ENCODE peak calls at places on chromosomes 12 and 14, in four cellular contexts. One of them, this sample, is unnamed.

GRCh38 chr14:34461334-34462131 is 507 bp downstream of the SPTSSA start:
- DNase-seq in fibroblast of lung: peak; percentile 47
- DNase-seq in CD8-positive, alpha-beta T cell: no peak
- DNase-seq in pancreas: peak; percentile 69
- DNase-seq in this sample: peak; percentile 49

GRCh38 chr14:66998013-66998412 is 191.2 kb upstream of the GARIN2 start:
- DNase-seq in fibroblast of lung: no peak
- DNase-seq in CD8-positive, alpha-beta T cell: no peak
- DNase-seq in pancreas: no peak
- DNase-seq in this sample: no peak

GRCh38 chr12:5262885-5263284 is 169.0 kb upstream of the NTF3 start:
- DNase-seq in fibroblast of lung: peak; percentile 56
- DNase-seq in CD8-positive, alpha-beta T cell: no peak
- DNase-seq in pancreas: no peak
- DNase-seq in this sample: no peak

GRCh38 chr12:110039085-110039807 is 9.1 kb downstream of the C12orf76 start:
- DNase-seq in fibroblast of lung: peak; percentile 95
- DNase-seq in CD8-positive, alpha-beta T cell: no peak
- DNase-seq in pancreas: no peak
- DNase-seq in this sample: peak; percentile 11

GRCh38 chr14:50366589-50366988 is 30.1 kb downstream of the CDKL1 start:
- DNase-seq in fibroblast of lung: no peak
- DNase-seq in CD8-positive, alpha-beta T cell: no peak
- DNase-seq in pancreas: no peak
- DNase-seq in this sample: no peak

GRCh38 chr12:132535046-132535445 is 45.1 kb downstream of the FBRSL1 start:
- DNase-seq in fibroblast of lung: no peak
- DNase-seq in CD8-positive, alpha-beta T cell: no peak
- DNase-seq in pancreas: no peak
- DNase-seq in this sample: no peak

GRCh38 chr12:82841379-82841778 is 154.7 kb downstream of the TMTC2 start:
- DNase-seq in fibroblast of lung: no peak
- DNase-seq in CD8-positive, alpha-beta T cell: no peak
- DNase-seq in pancreas: no peak
- DNase-seq in this sample: no peak

GRCh38 chr14:91413547-91414474 is 3.8 kb downstream of the CCDC88C start:
- DNase-seq in fibroblast of lung: no peak
- DNase-seq in CD8-positive, alpha-beta T cell: peak; percentile 37
- DNase-seq in pancreas: peak; percentile 95
- DNase-seq in this sample: no peak

GRCh38 chr14:22753586-22753985 is 12.9 kb upstream of the OXA1L start:
- DNase-seq in fibroblast of lung: no peak
- DNase-seq in CD8-positive, alpha-beta T cell: no peak
- DNase-seq in pancreas: no peak
- DNase-seq in this sample: peak; percentile 33

GRCh38 chr12:103855036-103855712 is 14.1 kb upstream of the NT5DC3 start:
- DNase-seq in fibroblast of lung: peak; percentile 95
- DNase-seq in CD8-positive, alpha-beta T cell: no peak
- DNase-seq in pancreas: no peak
- DNase-seq in this sample: no peak

GRCh38 chr12:32102234-32102633 is 4.4 kb upstream of the BICD1 start:
- DNase-seq in fibroblast of lung: peak; percentile 36
- DNase-seq in CD8-positive, alpha-beta T cell: no peak
- DNase-seq in pancreas: no peak
- DNase-seq in this sample: peak; percentile 79

GRCh38 chr14:46574236-46574970 is 77.2 kb downstream of the RPL10L start:
- DNase-seq in fibroblast of lung: peak; percentile 78
- DNase-seq in CD8-positive, alpha-beta T cell: no peak
- DNase-seq in pancreas: no peak
- DNase-seq in this sample: peak; percentile 53

GRCh38 chr14:102182190-102182589 is 42.5 kb downstream of the WDR20 start:
- DNase-seq in fibroblast of lung: peak; percentile 79
- DNase-seq in CD8-positive, alpha-beta T cell: no peak
- DNase-seq in pancreas: no peak
- DNase-seq in this sample: peak; percentile 62

GRCh38 chr12:106296179-106296877 is 6.2 kb upstream of the TCP11L2 start:
- DNase-seq in fibroblast of lung: peak; percentile 81
- DNase-seq in CD8-positive, alpha-beta T cell: no peak
- DNase-seq in pancreas: no peak
- DNase-seq in this sample: no peak

GRCh38 chr12:94689646-94690036 is 39.3 kb upstream of the TMCC3 start:
- DNase-seq in fibroblast of lung: no peak
- DNase-seq in CD8-positive, alpha-beta T cell: no peak
- DNase-seq in pancreas: no peak
- DNase-seq in this sample: no peak

GRCh38 chr14:34826661-34827060 is 48.5 kb downstream of the BAZ1A start:
- DNase-seq in fibroblast of lung: peak; percentile 31
- DNase-seq in CD8-positive, alpha-beta T cell: no peak
- DNase-seq in pancreas: no peak
- DNase-seq in this sample: no peak

GRCh38 chr12:120234643-120235368 is 30.7 kb downstream of the PXN start:
- DNase-seq in fibroblast of lung: peak; percentile 98
- DNase-seq in CD8-positive, alpha-beta T cell: no peak
- DNase-seq in pancreas: peak; percentile 89
- DNase-seq in this sample: peak; percentile 88

GRCh38 chr12:111121840-111122239 is 201.5 kb upstream of the MYL2 start:
- DNase-seq in fibroblast of lung: no peak
- DNase-seq in CD8-positive, alpha-beta T cell: no peak
- DNase-seq in pancreas: no peak
- DNase-seq in this sample: peak; percentile 54

GRCh38 chr12:57983150-57983857 is 41.9 kb downstream of the ATP23 start:
- DNase-seq in fibroblast of lung: peak; percentile 46
- DNase-seq in CD8-positive, alpha-beta T cell: no peak
- DNase-seq in pancreas: no peak
- DNase-seq in this sample: peak; percentile 60

GRCh38 chr12:69008510-69008909 is 75.5 kb upstream of the CPM start:
- DNase-seq in fibroblast of lung: no peak
- DNase-seq in CD8-positive, alpha-beta T cell: no peak
- DNase-seq in pancreas: no peak
- DNase-seq in this sample: no peak
- H3K27ac ChIP-seq in fibroblast of lung: no peak overlapping the region
- H3K27ac ChIP-seq in CD8-positive, alpha-beta T cell: no peak overlapping the region
- H3K27ac ChIP-seq in pancreas: no peak overlapping the region
- H3K27ac ChIP-seq in this sample: no peak overlapping the region

GRCh38 chr14:28766505-28767238 is at the start of gene FOXG1:
- DNase-seq in fibroblast of lung: peak; percentile 51
- DNase-seq in CD8-positive, alpha-beta T cell: no peak
- DNase-seq in pancreas: no peak
- DNase-seq in this sample: peak; percentile 61

GRCh38 chr14:28768549-28768870 is 1.9 kb downstream of the FOXG1 start:
- DNase-seq in fibroblast of lung: no peak
- DNase-seq in CD8-positive, alpha-beta T cell: no peak
- DNase-seq in pancreas: no peak
- DNase-seq in this sample: no peak

GRCh38 chr14:28767239-28767850 is 758 bp downstream of the FOXG1 start:
- DNase-seq in fibroblast of lung: no peak
- DNase-seq in CD8-positive, alpha-beta T cell: no peak
- DNase-seq in pancreas: no peak
- DNase-seq in this sample: no peak

GRCh38 chr14:28769358-28769757 is 2.8 kb downstream of the FOXG1 start:
- DNase-seq in fibroblast of lung: no peak
- DNase-seq in CD8-positive, alpha-beta T cell: no peak
- DNase-seq in pancreas: no peak
- DNase-seq in this sample: no peak

DNA sequence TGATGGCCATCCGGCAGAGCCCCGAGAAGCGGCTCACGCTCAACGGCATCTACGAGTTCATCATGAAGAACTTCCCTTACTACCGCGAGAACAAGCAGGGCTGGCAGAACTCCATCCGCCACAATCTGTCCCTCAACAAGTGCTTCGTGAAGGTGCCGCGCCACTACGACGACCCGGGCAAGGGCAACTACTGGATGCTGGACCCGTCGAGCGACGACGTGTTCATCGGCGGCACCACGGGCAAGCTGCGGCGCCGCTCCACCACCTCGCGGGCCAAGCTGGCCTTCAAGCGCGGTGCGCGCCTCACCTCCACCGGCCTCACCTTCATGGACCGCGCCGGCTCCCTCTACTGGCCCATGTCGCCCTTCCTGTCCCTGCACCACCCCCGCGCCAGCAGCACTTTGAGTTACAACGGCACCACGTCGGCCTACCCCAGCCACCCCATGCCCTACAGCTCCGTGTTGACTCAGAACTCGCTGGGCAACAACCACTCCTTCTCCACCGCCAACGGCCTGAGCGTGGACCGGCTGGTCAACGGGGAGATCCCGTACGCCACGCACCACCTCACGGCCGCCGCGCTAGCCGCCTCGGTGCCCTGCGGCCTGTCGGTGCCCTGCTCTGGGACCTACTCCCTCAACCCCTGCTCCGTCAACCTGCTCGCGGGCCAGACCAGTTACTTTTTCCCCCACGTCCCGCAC is 1.4 kb downstream of the FOXG1 start:
- DNase-seq in fibroblast of lung: no peak
- DNase-seq in CD8-positive, alpha-beta T cell: no peak
- DNase-seq in pancreas: peak; percentile 72
- DNase-seq in this sample: no peak
- TF ChIP-seq CTCF in fibroblast of lung: no peak
- TF ChIP-seq CTCF in CD8-positive, alpha-beta T cell: no peak
- TF ChIP-seq CTCF in pancreas: no peak
- TF ChIP-seq CTCF in this sample: peak; percentile 29

GRCh38 chr12:21527451-21528180 is 1.5 kb downstream of the SPX start:
- DNase-seq in fibroblast of lung: peak; percentile 60
- DNase-seq in CD8-positive, alpha-beta T cell: peak; percentile 27
- DNase-seq in pancreas: peak; percentile 85
- DNase-seq in this sample: peak; percentile 68
- H3K36me3 ChIP-seq in fibroblast of lung: no peaks in the 10 kb centered on the region
- H3K36me3 ChIP-seq in CD8-positive, alpha-beta T cell: no peaks in the 10 kb centered on the region
- H3K36me3 ChIP-seq in pancreas: no peaks in the 10 kb centered on the region
- H3K36me3 ChIP-seq in this sample: no peaks in the 10 kb centered on the region

DNA sequence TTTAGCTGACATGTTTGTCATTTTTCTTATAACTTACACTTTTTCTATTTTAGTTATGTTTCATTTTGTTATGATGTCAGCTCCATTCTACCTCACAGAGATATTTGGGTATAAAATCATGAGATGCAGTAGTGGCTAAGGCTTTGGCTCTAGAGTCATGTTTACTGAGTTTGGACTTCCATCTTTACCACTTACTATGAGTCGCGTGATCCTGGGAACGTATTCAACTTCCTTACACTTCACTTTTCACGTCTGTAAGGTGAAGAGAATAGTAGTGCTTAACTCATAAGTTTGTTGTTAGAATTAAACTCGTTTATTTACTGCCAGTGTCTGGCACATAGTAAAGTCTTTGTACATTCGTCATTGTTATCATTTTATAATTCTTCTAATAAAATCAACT is 126.3 kb downstream of the ERC1 start:
- DNase-seq in fibroblast of lung: peak; percentile 25
- DNase-seq in CD8-positive, alpha-beta T cell: no peak
- DNase-seq in pancreas: no peak
- DNase-seq in this sample: no peak
- H3K27ac ChIP-seq in fibroblast of lung: no peak overlapping the region
- H3K27ac ChIP-seq in CD8-positive, alpha-beta T cell: no peak overlapping the region
- H3K27ac ChIP-seq in pancreas: no peak overlapping the region
- H3K27ac ChIP-seq in this sample: no peak overlapping the region

GRCh38 chr12:97927991-97928390 is 465.4 kb downstream of the RMST start:
- DNase-seq in fibroblast of lung: no peak
- DNase-seq in CD8-positive, alpha-beta T cell: no peak
- DNase-seq in pancreas: no peak
- DNase-seq in this sample: no peak

GRCh38 chr12:97923546-97923945 is 460.9 kb downstream of the RMST start:
- DNase-seq in fibroblast of lung: no peak
- DNase-seq in CD8-positive, alpha-beta T cell: no peak
- DNase-seq in pancreas: no peak
- DNase-seq in this sample: no peak

GRCh38 chr12:97924122-97924521 is 461.5 kb downstream of the RMST start:
- DNase-seq in fibroblast of lung: peak; percentile 4
- DNase-seq in CD8-positive, alpha-beta T cell: no peak
- DNase-seq in pancreas: no peak
- DNase-seq in this sample: no peak

GRCh38 chr12:97921957-97922722 is 459.5 kb downstream of the RMST start:
- DNase-seq in fibroblast of lung: peak; percentile 84
- DNase-seq in CD8-positive, alpha-beta T cell: no peak
- DNase-seq in pancreas: no peak
- DNase-seq in this sample: peak; percentile 21
- TF ChIP-seq CTCF in fibroblast of lung: no peak
- TF ChIP-seq CTCF in CD8-positive, alpha-beta T cell: no peak
- TF ChIP-seq CTCF in pancreas: no peak
- TF ChIP-seq CTCF in this sample: no peak

DNA sequence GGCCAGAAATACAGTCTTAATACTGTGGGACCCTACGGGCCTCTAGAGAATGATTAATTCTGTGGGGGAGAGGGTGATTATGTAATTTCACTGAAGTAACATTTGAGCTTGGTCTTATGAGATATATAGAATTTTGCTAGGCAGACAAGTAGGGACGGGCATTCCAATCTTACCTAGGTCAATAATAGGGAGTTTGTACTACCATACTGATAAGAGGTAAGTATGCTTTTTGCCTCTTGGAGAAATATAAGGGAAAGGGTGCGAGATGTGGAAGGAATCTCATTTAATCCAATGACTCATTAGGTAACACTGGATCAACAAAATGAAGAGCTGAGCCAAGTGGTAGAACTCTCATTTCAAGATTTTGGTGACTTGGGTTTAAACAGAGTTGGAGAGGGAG is 5.2 kb downstream of the RAB5B start:
- DNase-seq in fibroblast of lung: no peak
- DNase-seq in CD8-positive, alpha-beta T cell: no peak
- DNase-seq in pancreas: no peak
- DNase-seq in this sample: no peak
- H3K36me3 ChIP-seq in fibroblast of lung: peaks cover 8% of the 10 kb centered on the region
- H3K36me3 ChIP-seq in CD8-positive, alpha-beta T cell: peaks cover 5% of the 10 kb centered on the region
- H3K36me3 ChIP-seq in pancreas: no peaks in the 10 kb centered on the region
- H3K36me3 ChIP-seq in this sample: peaks cover 11% of the 10 kb centered on the region

GRCh38 chr14:71621276-71621675 is 311.0 kb upstream of the RGS6 start:
- DNase-seq in fibroblast of lung: peak; percentile 61
- DNase-seq in CD8-positive, alpha-beta T cell: no peak
- DNase-seq in pancreas: no peak
- DNase-seq in this sample: no peak

GRCh38 chr14:71626281-71626835 is 305.9 kb upstream of the RGS6 start:
- DNase-seq in fibroblast of lung: no peak
- DNase-seq in CD8-positive, alpha-beta T cell: no peak
- DNase-seq in pancreas: no peak
- DNase-seq in this sample: peak; percentile 70

GRCh38 chr14:71625175-71625574 is 307.1 kb upstream of the RGS6 start:
- DNase-seq in fibroblast of lung: no peak
- DNase-seq in CD8-positive, alpha-beta T cell: no peak
- DNase-seq in pancreas: no peak
- DNase-seq in this sample: no peak

GRCh38 chr14:71621966-71622365 is 310.3 kb upstream of the RGS6 start:
- DNase-seq in fibroblast of lung: no peak
- DNase-seq in CD8-positive, alpha-beta T cell: no peak
- DNase-seq in pancreas: no peak
- DNase-seq in this sample: no peak

DNA sequence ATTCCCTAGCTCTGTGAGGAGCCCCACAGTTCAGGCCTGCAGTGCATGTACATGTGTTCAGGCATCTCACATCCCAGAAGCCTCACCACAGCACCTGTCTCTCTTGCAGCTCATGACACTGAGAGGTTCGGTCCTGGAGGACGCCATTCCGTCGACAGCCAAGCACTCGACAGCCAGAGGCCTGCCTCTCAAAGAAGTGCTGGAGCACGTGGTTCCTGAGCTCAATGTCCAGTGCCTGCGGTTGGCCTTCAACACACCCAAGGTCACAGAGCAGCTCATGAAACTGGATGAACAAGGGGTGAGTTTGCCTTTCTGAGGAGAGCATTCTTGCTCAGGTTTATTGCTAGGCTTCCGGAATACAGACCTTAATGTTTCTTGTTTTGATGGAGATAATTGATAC is 308.3 kb upstream of the RGS6 start:
- DNase-seq in fibroblast of lung: no peak
- DNase-seq in CD8-positive, alpha-beta T cell: no peak
- DNase-seq in pancreas: no peak
- DNase-seq in this sample: no peak
- H3K27ac ChIP-seq in fibroblast of lung: no peak overlapping the region
- H3K27ac ChIP-seq in CD8-positive, alpha-beta T cell: no peak overlapping the region
- H3K27ac ChIP-seq in pancreas: no peak overlapping the region
- H3K27ac ChIP-seq in this sample: no peak overlapping the region

GRCh38 chr14:72776701-72777255 is 117.1 kb downstream of the DPF3 start:
- DNase-seq in fibroblast of lung: no peak
- DNase-seq in CD8-positive, alpha-beta T cell: no peak
- DNase-seq in pancreas: no peak
- DNase-seq in this sample: no peak
- TF ChIP-seq CTCF in fibroblast of lung: no peak
- TF ChIP-seq CTCF in CD8-positive, alpha-beta T cell: no peak
- TF ChIP-seq CTCF in pancreas: no peak
- TF ChIP-seq CTCF in this sample: no peak